ENCODE peak calls at places on chromosomes 2 and 18, in six cellular contexts. F is fibroblast of lung, S is neuronal stem cell, B is GM23248, H is neural progenitor cell, E is mesendoderm. X is an unnamed sample.

GRCh38 chr2:216761119-216761518 is 65.8 kb upstream of the IGFBP5 start:
- DNase-seq in H (no peak), S (no peak), B (no peak), E (no peak), F (no peak), X (no peak)

GRCh38 chr2:236317938-236318396 is 53.8 kb upstream of the ASB18 start:
- DNase-seq in S (no peak), F (no peak), E (no peak), H (no peak), B (no peak), X (no peak)

GRCh38 chr2:181752301-181752700 is 72.0 kb upstream of the NEUROD1 start:
- DNase-seq in B (no peak), F (no peak), E (no peak), S (no peak), H (no peak), X (no peak)

GRCh38 chr18:9696701-9697100 is 11.4 kb upstream of the RAB31 start:
- DNase-seq in H (no peak), S (no peak), B (no peak), F (no peak), E (no peak), X (no peak)

GRCh38 chr2:55934337-55934736 is 10.8 kb upstream of the EFEMP1 start:
- DNase-seq in S (no peak), H (no peak), B (no peak), E (no peak), F (no peak), X (no peak)

GRCh38 chr2:196801986-196802385 is 2.5 kb upstream of the GTF3C3 start:
- DNase-seq in B (no peak), S (no peak), H (no peak), E (no peak), F (no peak), X (no peak)

GRCh38 chr18:11689031-11689971 is at the start of gene GNAL:
- DNase-seq in B (peak; percentile 84), H (peak; percentile 95), S (peak; percentile 84), F (peak; percentile 92), E (peak; percentile 94), X (peak; percentile 77)

GRCh38 chr2:146634256-146635068 is 1210.4 kb upstream of the ACVR2A start:
- DNase-seq in H (no peak), F (peak; percentile 32), B (peak; percentile 76), E (no peak), S (no peak), X (peak; percentile 72)

GRCh38 chr18:48944634-48945033 is 6.1 kb downstream of the SMAD7 start:
- DNase-seq in H (no peak), B (peak; percentile 61), S (no peak), F (no peak), E (no peak), X (no peak)

GRCh38 chr2:128396500-128396891 is 77.8 kb upstream of the HS6ST1 start:
- DNase-seq in F (no peak), E (peak; percentile 70), B (no peak), S (no peak), H (peak; percentile 79), X (no peak)

GRCh38 chr2:78999410-78999809 is 26.1 kb upstream of the REG3G start:
- DNase-seq in H (peak; percentile 31), F (peak; percentile 15), E (no peak), S (no peak), B (peak; percentile 35), X (no peak)

GRCh38 chr2:217790195-217790594 is 212.6 kb downstream of the TNS1 start:
- DNase-seq in H (no peak), F (no peak), B (no peak), S (no peak), E (peak; percentile 66), X (no peak)

GRCh38 chr2:241454837-241455485 is 53.4 kb downstream of the STK25 start:
- DNase-seq in F (peak; percentile 14), E (no peak), H (no peak), B (peak; percentile 28), S (no peak), X (no peak)

GRCh38 chr2:102276549-102277201 is 34.7 kb upstream of the IL1RL1 start:
- DNase-seq in H (no peak), F (no peak), E (no peak), S (no peak), B (no peak), X (no peak)

GRCh38 chr2:215410932-215411285 is 25.0 kb downstream of the FN1 start:
- DNase-seq in E (no peak), H (no peak), F (peak; percentile 98), S (no peak), B (peak; percentile 96), X (peak; percentile 89)

GRCh38 chr18:48975817-48976649 is 25.3 kb upstream of the SMAD7 start:
- DNase-seq in E (peak; percentile 81), B (peak; percentile 89), H (peak; percentile 81), S (peak; percentile 62), F (peak; percentile 57), X (no peak)

GRCh38 chr2:226247289-226248275 is 552.0 kb downstream of the IRS1 start:
- DNase-seq in F (peak; percentile 15), H (no peak), S (no peak), E (no peak), B (peak; percentile 51), X (no peak)

GRCh38 chr2:242085941-242086621 is 216.6 kb downstream of the RTP5 start:
- DNase-seq in F (peak; percentile 85), S (no peak), B (peak; percentile 59), E (no peak), H (no peak), X (no peak)

GRCh38 chr2:242011516-242011915 is 142.0 kb downstream of the RTP5 start:
- DNase-seq in F (no peak), H (no peak), B (no peak), S (no peak), E (no peak), X (no peak)

GRCh38 chr2:73291093-73291460 is 2.3 kb downstream of the EGR4 start:
- DNase-seq in S (peak; percentile 88), E (peak; percentile 77), H (peak; percentile 94), B (peak; percentile 71), F (peak; percentile 54), X (no peak)

GRCh38 chr2:50546790-50547189 is 485.1 kb downstream of the NRXN1 start:
- DNase-seq in S (no peak), H (no peak), E (no peak), F (no peak), B (no peak), X (no peak)

GRCh38 chr2:106745468-106745867 is 140.5 kb downstream of the ST6GAL2 start:
- DNase-seq in F (no peak), E (no peak), S (no peak), B (no peak), H (peak; percentile 2), X (no peak)

GRCh38 chr2:209495855-209496585 is 72.2 kb downstream of the MAP2 start:
- DNase-seq in H (no peak), F (peak; percentile 96), E (no peak), B (peak; percentile 96), S (no peak), X (peak; percentile 88)

GRCh38 chr18:49368876-49369440 is 91.5 kb downstream of the DYM start:
- DNase-seq in F (peak; percentile 2), S (no peak), H (peak; percentile 25), E (peak; percentile 4), B (no peak), X (no peak)

GRCh38 chr2:17736989-17737388 is 16.6 kb downstream of the SMC6 start:
- DNase-seq in H (no peak), S (no peak), B (peak; percentile 73), E (no peak), F (no peak), X (no peak)

GRCh38 chr2:47277987-47278386 is 122.9 kb upstream of the STPG4 start:
- DNase-seq in H (no peak), B (no peak), S (no peak), E (no peak), F (no peak), X (no peak)

GRCh38 chr18:1306641-1307040 is 402.0 kb downstream of the ADCYAP1 start:
- DNase-seq in B (no peak), E (no peak), H (no peak), S (no peak), F (no peak), X (no peak)

DNA sequence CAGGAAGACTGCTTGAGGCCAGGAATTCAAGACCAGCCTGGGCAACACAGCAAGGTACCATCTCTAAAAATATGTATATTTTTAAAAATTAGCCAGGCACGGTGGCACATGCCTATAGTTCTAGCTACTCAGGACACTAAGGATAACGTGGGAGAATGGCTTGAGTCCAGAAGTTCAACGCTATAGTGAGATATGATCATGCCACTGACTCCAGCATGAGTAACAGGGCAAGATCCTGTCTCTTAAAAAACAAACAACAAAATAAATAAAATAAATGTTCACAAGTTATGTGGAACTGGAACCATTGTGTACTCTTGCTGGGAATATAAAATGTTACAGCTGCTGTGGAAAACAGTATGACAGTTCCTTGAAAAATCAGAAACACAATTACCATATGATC is 47.2 kb downstream of the USP34 start:
- DNase-seq in E (no peak), H (no peak), B (peak; percentile 59), S (no peak), F (peak; percentile 55), X (no peak)
- H3K4me2 ChIP-seq in E (no peak overlapping the region), H (no peak overlapping the region), B (no peak overlapping the region), S (no peak overlapping the region), F (no peak overlapping the region), X (no peak overlapping the region)

DNA sequence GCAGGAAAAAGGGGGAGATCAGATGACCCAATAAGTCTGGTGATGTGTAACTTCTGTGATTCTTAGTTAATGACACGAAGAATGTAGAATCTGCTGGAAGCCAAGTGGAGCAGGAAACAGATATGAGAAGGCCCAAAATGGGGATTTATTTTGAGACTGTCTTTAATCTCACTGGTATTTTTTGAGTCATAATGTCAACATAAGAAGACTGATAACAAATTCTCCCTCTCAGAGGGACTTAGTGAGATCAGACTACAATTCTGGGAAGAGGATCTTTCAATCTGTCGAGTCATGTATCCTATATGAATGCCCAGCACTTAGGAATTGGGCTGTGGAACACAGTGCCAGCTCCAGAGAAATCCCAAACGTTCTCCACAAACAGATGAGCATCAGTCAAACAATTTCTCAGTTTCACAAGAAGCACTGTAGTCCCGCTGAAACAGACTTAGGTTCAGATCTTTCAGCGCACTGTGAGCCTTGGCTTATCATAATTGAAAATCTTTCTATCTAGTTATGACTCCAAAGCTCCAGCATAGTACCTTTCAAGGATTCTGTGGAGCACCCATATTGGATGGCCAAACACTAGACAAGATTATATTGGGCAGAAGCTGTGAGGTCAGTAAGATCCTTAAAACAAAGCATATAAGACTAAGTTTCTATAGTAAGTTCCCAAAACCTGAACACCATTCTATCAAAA is 738.2 kb downstream of the LRP1B start:
- DNase-seq in F (peak; percentile 26), B (peak; percentile 13), H (no peak), S (no peak), E (peak; percentile 41), X (no peak)
- H3K4me2 ChIP-seq in F (no peak overlapping the region), B (no peak overlapping the region), H (no peak overlapping the region), S (no peak overlapping the region), E (no peak overlapping the region), X (no peak overlapping the region)

GRCh38 chr2:238775591-238775990 is 72.3 kb upstream of the TWIST2 start:
- DNase-seq in S (no peak), E (no peak), H (no peak), F (no peak), B (no peak), X (no peak)
- H3K4me2 ChIP-seq in S (no peak overlapping the region), E (no peak overlapping the region), H (no peak overlapping the region), F (no peak overlapping the region), B (no peak overlapping the region), X (no peak overlapping the region)

DNA sequence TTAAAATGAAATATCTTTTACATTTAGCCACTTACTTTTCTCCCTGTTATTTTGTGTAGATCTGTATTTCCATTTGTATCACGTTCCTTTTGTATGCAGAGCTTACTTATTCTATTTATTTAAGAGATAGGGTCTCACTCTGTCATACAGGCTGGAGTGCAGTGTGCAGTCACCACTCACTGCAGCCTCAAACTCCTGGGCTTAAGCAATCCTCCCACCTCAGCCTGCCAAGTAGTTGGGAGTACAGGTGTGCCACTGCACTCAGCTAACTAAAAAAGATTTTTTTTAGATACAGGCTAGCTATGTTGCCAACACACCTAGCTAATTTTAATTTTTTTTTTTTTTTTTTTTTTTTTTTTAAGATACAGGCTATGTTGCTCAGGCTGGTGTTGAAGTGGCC is 10.9 kb downstream of the PTPN18 start:
- DNase-seq in S (no peak), F (no peak), H (no peak), B (no peak), E (no peak), X (no peak)
- H3K4me2 ChIP-seq in S (no peak overlapping the region), F (no peak overlapping the region), H (no peak overlapping the region), B (no peak overlapping the region), E (no peak overlapping the region), X (no peak overlapping the region)

X was measured in HCT116.